ENCODE peak calls at places on chromosomes 2 and 18, in ten cellular contexts. K, H, L, F, W, M, D, J, C and I are unnamed samples.

GRCh38 chr2:42408009-42408408 is 47.0 kb upstream of the COX7A2L start:
- DNase-seq in D (no peak), L (no peak), F (no peak), W (no peak), K (no peak), J (no peak), M (no peak), C (no peak), H (no peak), I (no peak)

GRCh38 chr2:198706683-198707082 is 751.1 kb downstream of the SATB2 start:
- DNase-seq in J (no peak), F (no peak), D (no peak), W (no peak), K (no peak), H (no peak), M (no peak), C (no peak), L (no peak), I (no peak)

GRCh38 chr2:63035686-63036085 is 14.9 kb upstream of the OTX1 start:
- DNase-seq in J (no peak), L (no peak), W (no peak), M (no peak), C (no peak), D (no peak), K (no peak), F (no peak), H (no peak), I (no peak)

GRCh38 chr2:42859006-42859552 is 66.7 kb upstream of the HAAO start:
- DNase-seq in K (peak), W (peak), M (peak), H (peak), F (peak), L (peak), J (peak), D (peak), C (peak), I (peak)

GRCh38 chr18:67475673-67476072 is 40.8 kb downstream of the DSEL start:
- DNase-seq in L (no peak), W (no peak), F (no peak), H (no peak), D (no peak), M (peak), K (peak), C (no peak), J (no peak), I (no peak)

GRCh38 chr2:134144081-134144596 is 109.7 kb upstream of the MGAT5 start:
- DNase-seq in D (no peak), H (no peak), L (no peak), F (no peak), W (no peak), C (peak), J (no peak), M (no peak), K (no peak), I (no peak)

GRCh38 chr2:17969661-17970060 is 91.2 kb downstream of the KCNS3 start:
- DNase-seq in K (no peak), F (no peak), J (no peak), H (no peak), D (no peak), L (no peak), W (no peak), C (no peak), M (no peak), I (no peak)

GRCh38 chr2:170984079-170984478 is 55.0 kb downstream of the GORASP2 start:
- DNase-seq in H (no peak), M (no peak), L (no peak), D (no peak), J (no peak), W (no peak), F (no peak), K (no peak), C (no peak), I (no peak)

GRCh38 chr18:62280058-62280457 is 45.1 kb upstream of the TNFRSF11A start:
- DNase-seq in W (no peak), F (no peak), L (no peak), D (no peak), H (no peak), J (no peak), K (no peak), C (no peak), M (no peak), I (no peak)